ENCODE peak calls at places on chromosomes 5 and 9, in four cellular contexts. U is neural progenitor cell, K is HCT116, W is GM23248. R is an unnamed sample.

GRCh38 chr9:34493972-34494535 is 28.7 kb downstream of the ENHO start:
- DNase-seq in K (no peak), W (peak; percentile 71), U (peak; percentile 84), R (peak; percentile 36)

GRCh38 chr5:167378894-167379723 is 912.3 kb upstream of the WWC1 start:
- DNase-seq in U (no peak), K (no peak), W (no peak), R (no peak)

GRCh38 chr5:146744358-146744757 is 134.2 kb downstream of the PPP2R2B start:
- DNase-seq in W (peak; percentile 78), K (no peak), U (peak; percentile 34), R (no peak)

GRCh38 chr9:72635197-72635596 is 113.8 kb downstream of the TMC1 start:
- DNase-seq in W (peak; percentile 12), U (peak; percentile 27), K (no peak), R (peak; percentile 91)

GRCh38 chr9:20205821-20206220 is 416.5 kb downstream of the MLLT3 start:
- DNase-seq in W (peak; percentile 64), K (no peak), U (no peak), R (no peak)

GRCh38 chr9:68637020-68637419 is 68.0 kb upstream of the PIP5K1B start:
- DNase-seq in K (no peak), U (no peak), W (no peak), R (peak; percentile 70)

GRCh38 chr5:40410939-40411635 is 268.6 kb upstream of the PTGER4 start:
- DNase-seq in K (no peak), U (no peak), W (peak; percentile 37), R (no peak)

GRCh38 chr9:133592731-133593409 is 16.3 kb downstream of the FAM163B start:
- DNase-seq in W (no peak), K (no peak), U (no peak), R (no peak)

GRCh38 chr5:179304466-179304865 is 40.8 kb downstream of the ADAMTS2 start:
- DNase-seq in K (no peak), U (no peak), W (peak; percentile 98), R (no peak)

GRCh38 chr9:99809586-99810357 is 11.9 kb upstream of the NR4A3 start:
- DNase-seq in W (peak; percentile 64), K (no peak), U (no peak), R (no peak)

GRCh38 chr5:885529-885928 is 7.1 kb downstream of the BRD9 start:
- DNase-seq in W (no peak), K (no peak), U (no peak), R (no peak)

GRCh38 chr5:136656811-136657210 is 291.5 kb upstream of the TRPC7 start:
- DNase-seq in U (no peak), K (no peak), W (no peak), R (no peak)

GRCh38 chr5:43565043-43565442 is 8.2 kb upstream of the PAIP1 start:
- DNase-seq in W (no peak), K (no peak), U (no peak), R (no peak)

GRCh38 chr5:96816430-96816939 is 8.7 kb upstream of the ERAP1 start:
- DNase-seq in W (no peak), K (no peak), U (no peak), R (peak; percentile 98)

GRCh38 chr9:69873401-69873950 is 52.9 kb downstream of the CFAP95 start:
- DNase-seq in K (no peak), U (no peak), W (no peak), R (no peak)

GRCh38 chr9:134635431-134636141 is 6.0 kb upstream of the COL5A1 start:
- DNase-seq in U (no peak), W (no peak), K (no peak), R (no peak)

GRCh38 chr9:121325387-121325786 is 44.7 kb downstream of the STOM start:
- DNase-seq in W (no peak), U (no peak), K (no peak), R (no peak)

GRCh38 chr9:121324755-121325154 is 45.3 kb downstream of the STOM start:
- DNase-seq in U (no peak), K (no peak), W (no peak), R (no peak)

GRCh38 chr9:121326924-121327613 is 43.0 kb downstream of the STOM start:
- DNase-seq in U (no peak), K (no peak), W (no peak), R (no peak)

GRCh38 chr9:121324316-121324715 is 45.7 kb downstream of the STOM start:
- DNase-seq in W (peak; percentile 15), U (no peak), K (no peak), R (no peak)

GRCh38 chr9:121326130-121326838 is 43.8 kb downstream of the STOM start:
- DNase-seq in K (no peak), W (peak; percentile 93), U (peak; percentile 33), R (no peak)
- H3K36me3 ChIP-seq in K (peaks cover 12% of the 10 kb centered on the region), W (peaks cover 44% of the 10 kb centered on the region), U (no peaks in the 10 kb centered on the region), R (no peaks in the 10 kb centered on the region)

DNA sequence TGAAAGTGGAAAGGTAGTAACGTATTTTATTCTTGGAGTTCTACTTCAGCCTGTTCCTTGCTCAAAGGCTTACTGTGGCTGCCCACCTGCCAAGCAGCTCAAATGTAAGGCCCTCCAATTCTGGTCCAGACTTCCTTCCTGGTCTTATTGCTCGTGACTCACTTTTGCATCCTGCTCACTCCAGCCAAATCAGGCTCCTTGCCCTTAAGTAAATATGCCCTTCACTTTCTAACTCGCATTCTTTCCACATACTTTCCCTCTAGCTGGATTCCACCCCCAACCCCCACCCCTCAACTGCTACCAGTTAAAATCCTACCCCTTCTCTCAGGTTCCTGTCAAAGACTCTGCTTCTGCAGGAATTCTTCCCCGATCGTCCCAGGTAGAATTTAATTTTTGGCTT is 96.6 kb downstream of the GALNT10 start:
- DNase-seq in W (peak; percentile 84), U (peak; percentile 11), K (no peak), R (no peak)
- H3K9ac ChIP-seq in W (peak overlapping the region; percentile 10), U (no peak overlapping the region), K (no peak overlapping the region), R (no peak overlapping the region)

GRCh38 chr5:77129386-77129785 is 42.3 kb upstream of the ZBED3 start:
- DNase-seq in W (peak; percentile 60), U (peak; percentile 71), K (peak; percentile 16), R (no peak)
- TF ChIP-seq EZH2phosphoT487 in W (no peak), U (no peak), K (no peak), R (no peak)

DNA sequence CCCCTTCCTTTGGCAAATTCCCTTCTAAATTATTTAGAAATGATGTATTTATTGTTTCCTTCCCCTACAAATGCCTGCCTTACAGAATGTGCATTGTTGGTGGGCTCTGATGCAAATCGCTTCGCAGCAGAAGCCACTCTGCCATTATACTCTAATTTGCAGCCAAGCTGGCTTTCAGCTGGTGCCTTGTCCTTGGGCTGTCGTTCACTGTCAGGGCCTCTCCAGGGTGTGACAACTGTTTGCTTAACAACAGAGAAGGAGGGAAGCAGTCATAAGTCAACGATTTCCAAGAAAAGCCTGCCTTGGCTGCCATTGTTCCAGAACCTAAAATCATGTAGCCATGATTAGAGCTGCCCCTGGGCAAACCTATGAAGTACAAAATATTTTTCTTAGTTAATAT is 260.1 kb upstream of the RGMB start:
- DNase-seq in W (no peak), U (peak; percentile 27), K (no peak), R (no peak)
- H3K36me3 ChIP-seq in W (no peaks in the 10 kb centered on the region), U (no peaks in the 10 kb centered on the region), K (no peaks in the 10 kb centered on the region), R (no peaks in the 10 kb centered on the region)

DNA sequence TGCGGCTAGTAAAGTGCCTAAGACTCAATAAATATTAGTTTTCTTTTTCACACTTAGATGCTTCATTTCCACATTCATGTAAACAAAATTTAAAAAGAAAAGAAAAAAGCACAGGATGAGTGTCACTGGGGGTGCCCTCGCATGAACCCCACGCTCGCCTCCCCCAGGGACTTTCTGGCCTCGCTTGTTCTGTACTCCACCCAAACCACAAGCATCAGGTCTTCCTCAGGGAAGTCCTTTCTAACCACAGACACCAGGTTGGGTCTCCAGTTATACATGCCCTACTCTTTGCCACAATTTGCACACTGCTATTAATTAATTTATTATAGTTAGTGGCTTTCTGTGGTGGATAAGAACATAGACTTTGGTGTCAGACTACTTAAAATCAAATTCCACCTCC is 92.4 kb downstream of the RORB start:
- DNase-seq in K (no peak), W (no peak), U (no peak), R (no peak)
- H3K9ac ChIP-seq in K (no peak overlapping the region), W (no peak overlapping the region), U (no peak overlapping the region), R (no peak overlapping the region)

GRCh38 chr9:124000784-124001444 is 10.7 kb upstream of the LHX2 start:
- DNase-seq in U (peak; percentile 95), K (no peak), W (no peak), R (no peak)

GRCh38 chr9:124001445-124001799 is 10.1 kb upstream of the LHX2 start:
- DNase-seq in W (no peak), K (no peak), U (no peak), R (no peak)

GRCh38 chr9:123998970-123999621 is 12.5 kb upstream of the LHX2 start:
- DNase-seq in U (peak; percentile 55), K (no peak), W (no peak), R (no peak)

GRCh38 chr9:123999668-124000067 is 11.9 kb upstream of the LHX2 start:
- DNase-seq in W (no peak), U (peak; percentile 54), K (no peak), R (no peak)

GRCh38 chr9:124000161-124000783 is 11.3 kb upstream of the LHX2 start:
- DNase-seq in K (no peak), W (no peak), U (peak; percentile 55), R (no peak)
- TF ChIP-seq EZH2phosphoT487 in K (no peak), W (peak; percentile 78), U (no peak), R (no peak)

DNA sequence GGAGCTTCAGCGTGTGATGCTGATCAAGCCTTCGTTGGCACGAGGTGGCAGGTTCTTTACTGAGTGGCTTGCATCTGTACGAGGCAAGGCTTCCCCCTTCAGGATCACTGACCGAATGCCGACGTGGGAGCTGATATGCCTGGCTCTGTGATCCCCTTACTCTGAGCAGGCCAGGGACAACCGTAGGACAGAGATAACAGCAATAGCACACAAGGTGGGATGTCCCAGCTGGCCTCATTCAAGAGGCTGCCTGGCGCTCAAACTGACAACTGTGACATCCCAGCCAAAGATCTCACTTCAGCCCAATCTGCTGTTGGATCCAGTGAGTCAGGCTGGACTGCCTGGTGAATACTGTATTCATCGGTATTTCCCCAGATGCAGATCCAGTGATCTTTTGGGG is 199.4 kb upstream of the PANK3 start:
- DNase-seq in U (no peak), W (no peak), K (no peak), R (no peak)
- H3K36me3 ChIP-seq in U (no peaks in the 10 kb centered on the region), W (peaks cover 5% of the 10 kb centered on the region), K (no peaks in the 10 kb centered on the region), R (no peaks in the 10 kb centered on the region)

GRCh38 chr9:80156725-80157124 is 585.0 kb downstream of the TLE4 start:
- DNase-seq in W (no peak), K (no peak), U (no peak), R (no peak)
- H3K9ac ChIP-seq in W (no peak overlapping the region), K (no peak overlapping the region), U (no peak overlapping the region), R (no peak overlapping the region)

R was measured in MM.1S.